ENCODE peak calls at places on chromosomes 5 and 9, in six cellular contexts. One of them, this sample, is unnamed.

GRCh38 chr9:98807070-98807810 is at the start of gene GALNT12:
- DNase-seq in mammary epithelial cell: no peak
- DNase-seq in GM12878: no peak
- DNase-seq in K562: peak
- DNase-seq in astrocyte: no peak
- DNase-seq in neural progenitor cell: peak
- DNase-seq in this sample: peak

GRCh38 chr5:160171656-160172055 is 52.4 kb upstream of the PWWP2A start:
- DNase-seq in astrocyte: no peak
- DNase-seq in GM12878: no peak
- DNase-seq in neural progenitor cell: no peak
- DNase-seq in mammary epithelial cell: no peak
- DNase-seq in K562: no peak
- DNase-seq in this sample: no peak

GRCh38 chr5:125549322-125549871 is 803.0 kb upstream of the ZNF608 start:
- DNase-seq in K562: no peak
- DNase-seq in GM12878: no peak
- DNase-seq in astrocyte: peak
- DNase-seq in neural progenitor cell: no peak
- DNase-seq in mammary epithelial cell: no peak
- DNase-seq in this sample: no peak

GRCh38 chr5:13412040-13412595 is 532.4 kb downstream of the DNAH5 start:
- DNase-seq in mammary epithelial cell: peak
- DNase-seq in neural progenitor cell: no peak
- DNase-seq in K562: no peak
- DNase-seq in astrocyte: no peak
- DNase-seq in GM12878: no peak
- DNase-seq in this sample: no peak

GRCh38 chr9:130870491-130871381 is 25.9 kb downstream of the QRFP start:
- DNase-seq in GM12878: peak
- DNase-seq in neural progenitor cell: no peak
- DNase-seq in mammary epithelial cell: no peak
- DNase-seq in astrocyte: peak
- DNase-seq in K562: no peak
- DNase-seq in this sample: no peak

GRCh38 chr9:16203735-16204573 is 651.1 kb downstream of the CCDC171 start:
- DNase-seq in GM12878: no peak
- DNase-seq in astrocyte: peak
- DNase-seq in K562: no peak
- DNase-seq in neural progenitor cell: no peak
- DNase-seq in mammary epithelial cell: no peak
- DNase-seq in this sample: no peak

GRCh38 chr5:84260939-84261338 is 123.7 kb downstream of the EDIL3 start:
- DNase-seq in neural progenitor cell: no peak
- DNase-seq in GM12878: no peak
- DNase-seq in mammary epithelial cell: no peak
- DNase-seq in astrocyte: no peak
- DNase-seq in K562: no peak
- DNase-seq in this sample: no peak

GRCh38 chr9:123861086-123861707 is 68.7 kb downstream of the DENND1A start:
- DNase-seq in K562: no peak
- DNase-seq in mammary epithelial cell: no peak
- DNase-seq in neural progenitor cell: peak
- DNase-seq in GM12878: no peak
- DNase-seq in astrocyte: no peak
- DNase-seq in this sample: no peak

GRCh38 chr9:89635816-89636215 is 31.0 kb downstream of the GADD45G start:
- DNase-seq in mammary epithelial cell: peak
- DNase-seq in astrocyte: peak
- DNase-seq in neural progenitor cell: no peak
- DNase-seq in K562: no peak
- DNase-seq in GM12878: no peak
- DNase-seq in this sample: no peak

GRCh38 chr5:151151263-151151660 is 6.3 kb downstream of the ANXA6 start:
- DNase-seq in K562: no peak
- DNase-seq in neural progenitor cell: no peak
- DNase-seq in astrocyte: no peak
- DNase-seq in mammary epithelial cell: no peak
- DNase-seq in GM12878: no peak
- DNase-seq in this sample: no peak

GRCh38 chr9:91253488-91253887 is 108.2 kb downstream of the AUH start:
- DNase-seq in mammary epithelial cell: peak
- DNase-seq in K562: peak
- DNase-seq in astrocyte: no peak
- DNase-seq in GM12878: no peak
- DNase-seq in neural progenitor cell: no peak
- DNase-seq in this sample: no peak
- H3K4me2 ChIP-seq in mammary epithelial cell: no peak
- H3K4me2 ChIP-seq in K562: no peak
- H3K4me2 ChIP-seq in astrocyte: no peak
- H3K4me2 ChIP-seq in GM12878: no peak
- H3K4me2 ChIP-seq in neural progenitor cell: no peak
- H3K4me2 ChIP-seq in this sample: no peak

GRCh38 chr5:95281211-95281610 is 3.7 kb downstream of the MCTP1 start:
- DNase-seq in GM12878: no peak
- DNase-seq in K562: no peak
- DNase-seq in neural progenitor cell: peak
- DNase-seq in astrocyte: peak
- DNase-seq in mammary epithelial cell: peak
- DNase-seq in this sample: no peak

GRCh38 chr5:95283022-95283615 is 1.8 kb downstream of the MCTP1 start:
- DNase-seq in GM12878: no peak
- DNase-seq in mammary epithelial cell: peak
- DNase-seq in K562: no peak
- DNase-seq in neural progenitor cell: peak
- DNase-seq in astrocyte: no peak
- DNase-seq in this sample: no peak

GRCh38 chr5:95285406-95285761 is 490 bp upstream of the MCTP1 start:
- DNase-seq in astrocyte: peak
- DNase-seq in K562: no peak
- DNase-seq in neural progenitor cell: peak
- DNase-seq in GM12878: no peak
- DNase-seq in mammary epithelial cell: peak
- DNase-seq in this sample: no peak

GRCh38 chr5:95284512-95285405 is at the start of gene MCTP1:
- DNase-seq in mammary epithelial cell: peak
- DNase-seq in neural progenitor cell: peak
- DNase-seq in K562: no peak
- DNase-seq in GM12878: no peak
- DNase-seq in astrocyte: peak
- DNase-seq in this sample: peak

GRCh38 chr5:95283761-95284511 is 958 bp downstream of the MCTP1 start:
- DNase-seq in mammary epithelial cell: peak
- DNase-seq in GM12878: no peak
- DNase-seq in neural progenitor cell: peak
- DNase-seq in K562: peak
- DNase-seq in astrocyte: peak
- DNase-seq in this sample: peak
- TF ChIP-seq EZH2 in mammary epithelial cell: no peak
- TF ChIP-seq EZH2 in GM12878: no peak
- TF ChIP-seq EZH2 in neural progenitor cell: peak
- TF ChIP-seq EZH2 in K562: no peak
- TF ChIP-seq EZH2 in astrocyte: peak
- TF ChIP-seq EZH2 in this sample: no peak

GRCh38 chr5:52875827-52876226 is 88.1 kb downstream of the ITGA1 start:
- DNase-seq in K562: no peak
- DNase-seq in neural progenitor cell: no peak
- DNase-seq in astrocyte: no peak
- DNase-seq in GM12878: no peak
- DNase-seq in mammary epithelial cell: no peak
- DNase-seq in this sample: no peak
- H3K27ac ChIP-seq in K562: no peak
- H3K27ac ChIP-seq in neural progenitor cell: no peak
- H3K27ac ChIP-seq in astrocyte: peak
- H3K27ac ChIP-seq in GM12878: no peak
- H3K27ac ChIP-seq in mammary epithelial cell: no peak
- H3K27ac ChIP-seq in this sample: peak

GRCh38 chr5:5183192-5183699 is 43.1 kb downstream of the ADAMTS16 start:
- DNase-seq in neural progenitor cell: peak
- DNase-seq in GM12878: no peak
- DNase-seq in mammary epithelial cell: no peak
- DNase-seq in K562: no peak
- DNase-seq in astrocyte: peak
- DNase-seq in this sample: no peak
- H3K4me2 ChIP-seq in neural progenitor cell: peak
- H3K4me2 ChIP-seq in GM12878: no peak
- H3K4me2 ChIP-seq in mammary epithelial cell: no peak
- H3K4me2 ChIP-seq in K562: no peak
- H3K4me2 ChIP-seq in astrocyte: peak
- H3K4me2 ChIP-seq in this sample: no peak